ENCODE peak calls at places on chromosomes 3 and 15, in ten cellular contexts. C is GM10248, M is hepatic stellate cell, S is T-helper 2 cell, V is posterior cingulate gyrus, R is HT1080, Z is T-cell, L is sciatic nerve, N is foreskin fibroblast, T is AG09319. O is an unnamed sample.

GRCh38 chr3:71254251-71254650 is 329.3 kb downstream of the FOXP1 start:
- DNase-seq in C (no peak), M (no peak), S (no peak), V (no peak), R (no peak), Z (no peak), L (no peak), N (no peak), T (no peak), O (no peak)

GRCh38 chr3:73291541-73291940 is 230.1 kb downstream of the EBLN2 start:
- DNase-seq in C (no peak), M (no peak), S (no peak), V (no peak), R (no peak), Z (no peak), L (no peak), N (no peak), T (no peak), O (no peak)

GRCh38 chr3:140273542-140274195 is 338.7 kb downstream of the CLSTN2 start:
- DNase-seq in C (no peak), M (no peak), S (no peak), V (no peak), R (peak; percentile 44), Z (no peak), L (no peak), N (no peak), T (no peak), O (no peak)

GRCh38 chr3:27345959-27346865 is 23.0 kb downstream of the NEK10 start:
- DNase-seq in C (no peak), M (no peak), S (no peak), V (no peak), R (no peak), Z (no peak), L (no peak), N (no peak), T (no peak), O (no peak)

GRCh38 chr3:10549617-10550228 is 44.3 kb upstream of the ATP2B2 start:
- DNase-seq in C (no peak), M (no peak), S (no peak), V (no peak), R (no peak), Z (no peak), L (no peak), N (no peak), T (no peak), O (no peak)

GRCh38 chr3:86845731-86846130 is 145.2 kb downstream of the VGLL3 start:
- DNase-seq in C (no peak), M (no peak), S (no peak), V (no peak), R (no peak), Z (no peak), L (no peak), N (no peak), T (no peak), O (no peak)

GRCh38 chr15:80160570-80161156 is 7.9 kb downstream of the FAH start:
- DNase-seq in C (peak; percentile 55), M (peak; percentile 86), S (no peak), V (no peak), R (peak; percentile 94), Z (no peak), L (no peak), N (peak; percentile 94), T (peak; percentile 54), O (no peak)

GRCh38 chr3:21271606-21272016 is 479.4 kb downstream of the ZNF385D start:
- DNase-seq in C (no peak), M (no peak), S (no peak), V (no peak), R (no peak), Z (no peak), L (no peak), N (no peak), T (no peak), O (no peak)

GRCh38 chr15:36635681-36636080 is 56.3 kb downstream of the CDIN1 start:
- DNase-seq in C (no peak), M (no peak), S (no peak), V (no peak), R (no peak), Z (no peak), L (no peak), N (no peak), T (no peak), O (no peak)

GRCh38 chr3:168616901-168617300 is 521.2 kb upstream of the GOLIM4 start:
- DNase-seq in C (no peak), M (no peak), S (no peak), V (no peak), R (no peak), Z (no peak), L (no peak), N (no peak), T (no peak), O (no peak)

GRCh38 chr3:129794319-129795201 is 99.0 kb downstream of the TMCC1 start:
- DNase-seq in C (peak; percentile 28), M (no peak), S (no peak), V (no peak), R (peak; percentile 82), Z (peak; percentile 8), L (no peak), N (no peak), T (no peak), O (no peak)

GRCh38 chr15:89680282-89680873 is 1.2 kb upstream of the PLIN1 start:
- DNase-seq in C (no peak), M (no peak), S (no peak), V (no peak), R (no peak), Z (no peak), L (peak; percentile 71), N (peak; percentile 79), T (peak; percentile 58), O (no peak)

GRCh38 chr3:194279106-194279505 is 72.0 kb downstream of the CPN2 start:
- DNase-seq in C (no peak), M (no peak), S (no peak), V (no peak), R (no peak), Z (no peak), L (peak; percentile 43), N (no peak), T (no peak), O (no peak)

GRCh38 chr3:61425356-61425755 is 136.0 kb upstream of the PTPRG start:
- DNase-seq in C (no peak), M (no peak), S (no peak), V (no peak), R (peak; percentile 50), Z (no peak), L (no peak), N (no peak), T (no peak), O (no peak)

GRCh38 chr15:78177447-78177873 is 28.3 kb downstream of the IDH3A start:
- DNase-seq in C (peak; percentile 71), M (peak; percentile 42), S (no peak), V (no peak), R (peak; percentile 47), Z (peak; percentile 22), L (no peak), N (peak; percentile 10), T (no peak), O (peak; percentile 45)

GRCh38 chr15:90067953-90068613 is 34.2 kb downstream of the IDH2 start:
- DNase-seq in C (no peak), M (no peak), S (no peak), V (no peak), R (no peak), Z (no peak), L (no peak), N (no peak), T (no peak), O (no peak)

GRCh38 chr3:151305081-151305777 is 11.4 kb downstream of the GPR87 start:
- DNase-seq in C (no peak), M (peak; percentile 77), S (no peak), V (no peak), R (peak; percentile 100), Z (no peak), L (peak; percentile 64), N (peak; percentile 94), T (peak; percentile 92), O (peak; percentile 23)

GRCh38 chr3:62622553-62623174 is 249.3 kb upstream of the FEZF2 start:
- DNase-seq in C (peak; percentile 21), M (no peak), S (no peak), V (no peak), R (peak; percentile 69), Z (no peak), L (no peak), N (peak; percentile 51), T (peak; percentile 28), O (no peak)

GRCh38 chr3:149820183-149820582 is 7.2 kb downstream of the RNF13 start:
- DNase-seq in C (no peak), M (no peak), S (no peak), V (no peak), R (peak; percentile 38), Z (no peak), L (no peak), N (no peak), T (no peak), O (no peak)

GRCh38 chr3:187808466-187809291 is 63.4 kb upstream of the BCL6 start:
- DNase-seq in C (no peak), M (no peak), S (no peak), V (no peak), R (no peak), Z (no peak), L (no peak), N (no peak), T (no peak), O (no peak)

GRCh38 chr3:179482857-179483256 is 31.6 kb upstream of the GNB4 start:
- DNase-seq in C (no peak), M (no peak), S (no peak), V (no peak), R (no peak), Z (no peak), L (no peak), N (no peak), T (no peak), O (no peak)

GRCh38 chr3:127428344-127429001 is 140.6 kb upstream of the PRR20G start:
- DNase-seq in C (no peak), M (no peak), S (no peak), V (no peak), R (peak; percentile 23), Z (no peak), L (peak; percentile 13), N (no peak), T (no peak), O (no peak)

GRCh38 chr15:34893967-34894366 is 75.6 kb downstream of the AQR start:
- DNase-seq in C (no peak), M (no peak), S (no peak), V (no peak), R (no peak), Z (no peak), L (no peak), N (no peak), T (no peak), O (no peak)

GRCh38 chr3:54836876-54837275 is 91.0 kb downstream of the LRTM1 start:
- DNase-seq in C (no peak), M (no peak), S (no peak), V (no peak), R (no peak), Z (no peak), L (no peak), N (no peak), T (no peak), O (no peak)

GRCh38 chr15:68924866-68925599 is 5.3 kb upstream of the SPESP1 start:
- DNase-seq in C (peak; percentile 65), M (peak; percentile 75), S (no peak), V (peak; percentile 78), R (peak; percentile 46), Z (peak; percentile 58), L (peak; percentile 83), N (peak; percentile 59), T (peak; percentile 29), O (peak; percentile 69)

GRCh38 chr3:193899001-193899400 is 236.9 kb upstream of the HES1 start:
- DNase-seq in C (no peak), M (no peak), S (no peak), V (no peak), R (no peak), Z (no peak), L (no peak), N (no peak), T (no peak), O (no peak)

O was measured in activated naive CD4-positive, alpha-beta T cell treated with anti-CD3 and anti-CD28 coated beads, Interleukin-2, amount 50 U/mL, for 72 hours.